ENCODE peak calls at places on chromosomes 4 and X, in eight cellular contexts. One of them, this sample, is unnamed.
A peak's percentile ranks its signal among the peaks of the same experiment; 100 is the strongest.

GRCh38 chr4:98827661-98828060 is 101.3 kb downstream of the EIF4E start:
- DNase-seq in spleen: no peak
- DNase-seq in GM12891: no peak
- DNase-seq in IMR-90: no peak
- DNase-seq in Peyer's patch: no peak
- DNase-seq in body of pancreas: no peak
- DNase-seq in right lobe of liver: no peak
- DNase-seq in tibial nerve: no peak
- DNase-seq in this sample: no peak

GRCh38 chr4:145939241-145939640 is 618 bp upstream of the ZNF827 start:
- DNase-seq in tibial nerve: no peak
- DNase-seq in spleen: no peak
- DNase-seq in right lobe of liver: no peak
- DNase-seq in body of pancreas: no peak
- DNase-seq in IMR-90: peak; percentile 26
- DNase-seq in GM12891: no peak
- DNase-seq in Peyer's patch: no peak
- DNase-seq in this sample: no peak

GRCh38 chr4:81490761-81491160 is 19.1 kb upstream of the RASGEF1B start:
- DNase-seq in tibial nerve: no peak
- DNase-seq in right lobe of liver: no peak
- DNase-seq in Peyer's patch: no peak
- DNase-seq in body of pancreas: no peak
- DNase-seq in spleen: no peak
- DNase-seq in GM12891: no peak
- DNase-seq in IMR-90: no peak
- DNase-seq in this sample: no peak

GRCh38 chrX:17634542-17635207 is 102.6 kb upstream of the SCML1 start:
- DNase-seq in Peyer's patch: no peak
- DNase-seq in body of pancreas: peak; percentile 46
- DNase-seq in spleen: no peak
- DNase-seq in right lobe of liver: no peak
- DNase-seq in GM12891: no peak
- DNase-seq in IMR-90: no peak
- DNase-seq in tibial nerve: no peak
- DNase-seq in this sample: peak; percentile 31

GRCh38 chr4:142353149-142353738 is 492.9 kb downstream of the INPP4B start:
- DNase-seq in spleen: no peak
- DNase-seq in right lobe of liver: no peak
- DNase-seq in tibial nerve: no peak
- DNase-seq in body of pancreas: peak; percentile 41
- DNase-seq in GM12891: no peak
- DNase-seq in IMR-90: peak; percentile 80
- DNase-seq in Peyer's patch: no peak
- DNase-seq in this sample: no peak

GRCh38 chrX:18210470-18210869 is 10.2 kb downstream of the BEND2 start:
- DNase-seq in right lobe of liver: no peak
- DNase-seq in body of pancreas: no peak
- DNase-seq in IMR-90: peak; percentile 4
- DNase-seq in GM12891: no peak
- DNase-seq in Peyer's patch: no peak
- DNase-seq in spleen: no peak
- DNase-seq in tibial nerve: no peak
- DNase-seq in this sample: no peak

GRCh38 chrX:53237056-53237455 is 12.0 kb upstream of the KDM5C start:
- DNase-seq in IMR-90: no peak
- DNase-seq in right lobe of liver: no peak
- DNase-seq in spleen: peak; percentile 32
- DNase-seq in Peyer's patch: no peak
- DNase-seq in GM12891: no peak
- DNase-seq in tibial nerve: no peak
- DNase-seq in body of pancreas: no peak
- DNase-seq in this sample: no peak

GRCh38 chr4:97587912-97588311 is 555.4 kb downstream of the STPG2 start:
- DNase-seq in IMR-90: no peak
- DNase-seq in tibial nerve: no peak
- DNase-seq in spleen: no peak
- DNase-seq in right lobe of liver: no peak
- DNase-seq in Peyer's patch: no peak
- DNase-seq in body of pancreas: no peak
- DNase-seq in GM12891: no peak
- DNase-seq in this sample: no peak

GRCh38 chr4:103076777-103077347 is 301 bp upstream of the SLC9B2 start:
- DNase-seq in IMR-90: no peak
- DNase-seq in GM12891: no peak
- DNase-seq in right lobe of liver: no peak
- DNase-seq in tibial nerve: no peak
- DNase-seq in Peyer's patch: no peak
- DNase-seq in spleen: no peak
- DNase-seq in body of pancreas: no peak
- DNase-seq in this sample: no peak

GRCh38 chr4:116122131-116122530 is 963.2 kb downstream of the TRAM1L1 start:
- DNase-seq in Peyer's patch: no peak
- DNase-seq in GM12891: no peak
- DNase-seq in IMR-90: no peak
- DNase-seq in tibial nerve: no peak
- DNase-seq in right lobe of liver: no peak
- DNase-seq in body of pancreas: no peak
- DNase-seq in spleen: no peak
- DNase-seq in this sample: no peak

GRCh38 chrX:1507511-1508463 is 29.2 kb downstream of the P2RY8 start:
- DNase-seq in Peyer's patch: no peak
- DNase-seq in right lobe of liver: no peak
- DNase-seq in GM12891: no peak
- DNase-seq in tibial nerve: no peak
- DNase-seq in IMR-90: no peak
- DNase-seq in body of pancreas: peak; percentile 33
- DNase-seq in spleen: peak; percentile 87
- DNase-seq in this sample: no peak

GRCh38 chr4:108484187-108484586 is 136.2 kb upstream of the RPL34 start:
- DNase-seq in right lobe of liver: no peak
- DNase-seq in body of pancreas: no peak
- DNase-seq in GM12891: no peak
- DNase-seq in Peyer's patch: no peak
- DNase-seq in tibial nerve: no peak
- DNase-seq in spleen: no peak
- DNase-seq in IMR-90: no peak
- DNase-seq in this sample: no peak

GRCh38 chr4:78414116-78414515 is 137.5 kb upstream of the ANXA3 start:
- DNase-seq in GM12891: no peak
- DNase-seq in tibial nerve: no peak
- DNase-seq in spleen: no peak
- DNase-seq in right lobe of liver: no peak
- DNase-seq in IMR-90: no peak
- DNase-seq in body of pancreas: no peak
- DNase-seq in Peyer's patch: no peak
- DNase-seq in this sample: no peak

GRCh38 chr4:37726666-37727065 is 40.5 kb upstream of the RELL1 start:
- DNase-seq in IMR-90: peak; percentile 48
- DNase-seq in spleen: no peak
- DNase-seq in body of pancreas: no peak
- DNase-seq in tibial nerve: no peak
- DNase-seq in GM12891: no peak
- DNase-seq in right lobe of liver: no peak
- DNase-seq in Peyer's patch: no peak
- DNase-seq in this sample: no peak

DNA sequence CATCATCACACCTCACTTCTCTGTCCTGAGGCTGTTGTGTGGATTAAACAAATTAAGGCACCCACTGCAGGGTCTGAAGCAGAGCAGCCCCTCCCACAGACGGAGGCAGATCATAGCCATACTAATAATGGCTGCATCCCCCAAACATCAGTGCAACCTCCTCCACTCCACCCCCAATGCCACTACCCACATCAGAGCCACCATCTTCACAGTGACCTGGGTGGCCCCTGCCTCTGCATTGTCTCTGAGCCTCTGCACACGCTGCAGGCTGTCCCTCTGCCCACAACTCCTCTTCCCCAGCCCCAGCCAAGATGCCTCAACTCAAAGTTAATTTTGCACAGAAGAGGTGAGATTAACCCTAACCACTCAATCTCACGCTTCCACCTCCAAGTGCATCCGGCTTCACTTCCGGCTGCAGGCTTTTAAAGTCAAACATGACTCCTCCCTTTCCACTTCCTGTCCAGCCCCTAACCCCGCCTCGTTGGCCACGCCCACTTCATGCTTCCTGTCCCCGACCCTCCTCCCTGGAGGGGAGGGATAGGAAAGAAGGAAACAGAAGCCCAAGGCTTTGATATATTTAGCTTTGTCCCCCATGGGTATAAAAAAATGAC is 22.7 kb downstream of the JAKMIP1 start:
- DNase-seq in body of pancreas: peak; percentile 16
- DNase-seq in tibial nerve: no peak
- DNase-seq in GM12891: no peak
- DNase-seq in right lobe of liver: no peak
- DNase-seq in Peyer's patch: no peak
- DNase-seq in spleen: no peak
- DNase-seq in IMR-90: no peak
- DNase-seq in this sample: peak; percentile 50
- TF ChIP-seq POLR2A in body of pancreas: no peak
- TF ChIP-seq POLR2A in tibial nerve: no peak
- TF ChIP-seq POLR2A in GM12891: no peak
- TF ChIP-seq POLR2A in right lobe of liver: no peak
- TF ChIP-seq POLR2A in Peyer's patch: no peak
- TF ChIP-seq POLR2A in spleen: no peak
- TF ChIP-seq POLR2A in IMR-90: no peak
- TF ChIP-seq POLR2A in this sample: no peak

GRCh38 chr4:152935661-152936445 is at the start of gene FHDC1:
- DNase-seq in IMR-90: no peak
- DNase-seq in GM12891: peak; percentile 44
- DNase-seq in Peyer's patch: peak; percentile 94
- DNase-seq in tibial nerve: no peak
- DNase-seq in body of pancreas: peak; percentile 89
- DNase-seq in right lobe of liver: peak; percentile 85
- DNase-seq in spleen: peak; percentile 75
- DNase-seq in this sample: peak; percentile 90
- TF ChIP-seq POLR2A in IMR-90: no peak
- TF ChIP-seq POLR2A in GM12891: no peak
- TF ChIP-seq POLR2A in Peyer's patch: peak; percentile 95
- TF ChIP-seq POLR2A in tibial nerve: no peak
- TF ChIP-seq POLR2A in body of pancreas: peak; percentile 76
- TF ChIP-seq POLR2A in right lobe of liver: no peak
- TF ChIP-seq POLR2A in spleen: no peak
- TF ChIP-seq POLR2A in this sample: no peak

GRCh38 chr4:2935762-2936743 is 27.2 kb downstream of the NOP14 start:
- DNase-seq in GM12891: no peak
- DNase-seq in tibial nerve: no peak
- DNase-seq in Peyer's patch: peak; percentile 38
- DNase-seq in body of pancreas: no peak
- DNase-seq in spleen: peak; percentile 69
- DNase-seq in right lobe of liver: peak; percentile 15
- DNase-seq in IMR-90: no peak
- DNase-seq in this sample: peak; percentile 27
- TF ChIP-seq POLR2A in GM12891: peak; percentile 89
- TF ChIP-seq POLR2A in tibial nerve: no peak
- TF ChIP-seq POLR2A in Peyer's patch: no peak
- TF ChIP-seq POLR2A in body of pancreas: no peak
- TF ChIP-seq POLR2A in spleen: no peak
- TF ChIP-seq POLR2A in right lobe of liver: no peak
- TF ChIP-seq POLR2A in IMR-90: no peak
- TF ChIP-seq POLR2A in this sample: no peak

GRCh38 chr4:41994461-41994860 is 4.1 kb downstream of the SLC30A9 start:
- DNase-seq in GM12891: no peak
- DNase-seq in body of pancreas: no peak
- DNase-seq in Peyer's patch: no peak
- DNase-seq in IMR-90: no peak
- DNase-seq in right lobe of liver: no peak
- DNase-seq in spleen: no peak
- DNase-seq in tibial nerve: no peak
- DNase-seq in this sample: no peak

GRCh38 chr4:41990029-41990382 is 324 bp upstream of the SLC30A9 start:
- DNase-seq in tibial nerve: no peak
- DNase-seq in right lobe of liver: no peak
- DNase-seq in spleen: no peak
- DNase-seq in body of pancreas: no peak
- DNase-seq in Peyer's patch: no peak
- DNase-seq in IMR-90: peak; percentile 1
- DNase-seq in GM12891: no peak
- DNase-seq in this sample: no peak

GRCh38 chr4:41991916-41992767 is 1.8 kb downstream of the SLC30A9 start:
- DNase-seq in spleen: no peak
- DNase-seq in right lobe of liver: no peak
- DNase-seq in body of pancreas: no peak
- DNase-seq in IMR-90: peak; percentile 23
- DNase-seq in tibial nerve: no peak
- DNase-seq in Peyer's patch: no peak
- DNase-seq in GM12891: no peak
- DNase-seq in this sample: no peak

GRCh38 chr4:41990383-41991111 is at the start of gene SLC30A9:
- DNase-seq in right lobe of liver: peak; percentile 94
- DNase-seq in GM12891: peak; percentile 83
- DNase-seq in spleen: peak; percentile 98
- DNase-seq in tibial nerve: peak; percentile 95
- DNase-seq in IMR-90: peak; percentile 94
- DNase-seq in Peyer's patch: peak; percentile 95
- DNase-seq in body of pancreas: peak; percentile 97
- DNase-seq in this sample: peak; percentile 96

DNA sequence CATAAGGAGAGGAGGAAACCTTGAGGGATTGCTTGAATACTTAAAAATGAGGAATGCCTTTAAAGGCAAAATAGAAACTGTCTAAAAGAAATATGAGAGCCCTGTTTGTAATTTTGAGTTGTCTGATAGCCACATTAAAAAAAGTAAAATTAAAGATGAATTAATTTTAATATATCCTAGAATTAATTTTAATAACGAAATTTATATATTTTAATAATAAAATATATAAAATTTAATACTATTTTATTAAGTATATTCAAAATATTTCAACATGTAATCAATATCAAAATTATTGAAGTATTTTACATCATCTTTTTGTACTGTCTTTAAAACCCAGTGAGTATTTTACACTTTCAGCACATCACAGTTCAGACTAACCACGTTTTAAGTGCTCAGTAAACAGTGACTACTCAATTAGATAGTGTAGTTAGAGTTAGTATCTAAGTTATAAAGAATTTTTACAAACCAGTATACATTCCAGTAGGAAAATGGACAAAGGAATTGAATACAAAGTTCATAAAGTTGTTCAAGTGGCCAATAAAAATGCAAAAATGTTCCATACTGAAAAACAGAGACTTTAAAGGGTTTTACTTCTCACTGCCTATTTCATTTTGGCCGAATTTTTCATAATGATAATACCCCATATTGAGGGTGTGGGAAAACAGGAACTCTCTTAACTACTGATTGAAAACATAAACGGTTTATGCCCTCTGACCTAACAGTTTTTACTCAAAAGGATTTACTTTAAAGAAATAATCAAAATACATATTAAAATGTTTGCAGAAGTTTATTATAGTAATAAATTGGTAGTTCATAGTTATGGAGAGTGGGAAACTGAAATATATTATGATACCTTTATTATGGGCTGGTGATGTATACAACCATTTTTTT is 2.9 kb downstream of the SLC30A9 start:
- DNase-seq in right lobe of liver: no peak
- DNase-seq in IMR-90: no peak
- DNase-seq in body of pancreas: no peak
- DNase-seq in spleen: no peak
- DNase-seq in GM12891: no peak
- DNase-seq in tibial nerve: no peak
- DNase-seq in Peyer's patch: no peak
- DNase-seq in this sample: no peak
- TF ChIP-seq POLR2A in right lobe of liver: no peak
- TF ChIP-seq POLR2A in IMR-90: no peak
- TF ChIP-seq POLR2A in body of pancreas: no peak
- TF ChIP-seq POLR2A in spleen: no peak
- TF ChIP-seq POLR2A in GM12891: no peak
- TF ChIP-seq POLR2A in tibial nerve: no peak
- TF ChIP-seq POLR2A in Peyer's patch: no peak
- TF ChIP-seq POLR2A in this sample: no peak

GRCh38 chr4:89898304-89898716 is 3.7 kb downstream of the MMRN1 start:
- DNase-seq in right lobe of liver: no peak
- DNase-seq in Peyer's patch: peak; percentile 44
- DNase-seq in body of pancreas: peak; percentile 18
- DNase-seq in IMR-90: no peak
- DNase-seq in spleen: no peak
- DNase-seq in tibial nerve: no peak
- DNase-seq in GM12891: no peak
- DNase-seq in this sample: peak; percentile 76
- TF ChIP-seq POLR2A in right lobe of liver: no peak
- TF ChIP-seq POLR2A in Peyer's patch: no peak
- TF ChIP-seq POLR2A in body of pancreas: no peak
- TF ChIP-seq POLR2A in IMR-90: no peak
- TF ChIP-seq POLR2A in spleen: no peak
- TF ChIP-seq POLR2A in tibial nerve: no peak
- TF ChIP-seq POLR2A in GM12891: no peak
- TF ChIP-seq POLR2A in this sample: no peak